ENCODE peak calls at places on chromosomes 11 and 22, in seven cellular contexts. S, P, U, Z, A, T and I are unnamed samples.
A peak's percentile ranks its signal among the peaks of the same experiment; 100 is the strongest.

GRCh38 chr11:60857378-60858232 is 1.9 kb upstream of the PTGDR2 start:
- DNase-seq in S (no peak), P (peak; percentile 65), U (no peak), Z (no peak), A (no peak), T (no peak), I (peak; percentile 32)

GRCh38 chr11:43941257-43941879 is 1.1 kb upstream of the C11orf96 start:
- DNase-seq in S (no peak), P (peak; percentile 39), U (peak; percentile 32), Z (no peak), A (no peak), T (no peak), I (no peak)

GRCh38 chr22:20946080-20946986 is 20.7 kb upstream of the AIFM3 start:
- DNase-seq in S (no peak), P (peak; percentile 34), U (no peak), Z (no peak), A (no peak), T (no peak), I (no peak)

GRCh38 chr22:41775976-41776375 is 24.5 kb upstream of the CCDC134 start:
- DNase-seq in S (no peak), P (no peak), U (no peak), Z (no peak), A (no peak), T (no peak), I (peak; percentile 24)

GRCh38 chr11:77071671-77072605 is 5.2 kb downstream of the CAPN5 start:
- DNase-seq in S (no peak), P (peak; percentile 37), U (peak; percentile 12), Z (no peak), A (no peak), T (no peak), I (no peak)

GRCh38 chr22:46577361-46578249 is 40.2 kb upstream of the CELSR1 start:
- DNase-seq in S (no peak), P (no peak), U (no peak), Z (no peak), A (no peak), T (peak; percentile 63), I (peak; percentile 86)

GRCh38 chr11:112255075-112255739 is 5.5 kb downstream of the PLET1 start:
- DNase-seq in S (no peak), P (peak; percentile 88), U (no peak), Z (no peak), A (no peak), T (no peak), I (no peak)

GRCh38 chr11:75867778-75868374 is 52.9 kb downstream of the UVRAG start:
- DNase-seq in S (no peak), P (peak; percentile 62), U (peak; percentile 47), Z (peak; percentile 29), A (peak; percentile 24), T (no peak), I (no peak)

GRCh38 chr11:32891657-32892354 is 805 bp upstream of the QSER1 start:
- DNase-seq in S (no peak), P (no peak), U (no peak), Z (no peak), A (no peak), T (no peak), I (no peak)

GRCh38 chr11:4071828-4072421 is 22.7 kb upstream of the RRM1 start:
- DNase-seq in S (no peak), P (no peak), U (no peak), Z (no peak), A (no peak), T (no peak), I (no peak)

GRCh38 chr22:35604671-35605457 is 12.3 kb downstream of the MB start:
- DNase-seq in S (no peak), P (no peak), U (no peak), Z (no peak), A (no peak), T (peak; percentile 23), I (no peak)

GRCh38 chr22:23457586-23457985 is 122.5 kb downstream of the IGLL1 start:
- DNase-seq in S (no peak), P (no peak), U (no peak), Z (no peak), A (no peak), T (no peak), I (no peak)

GRCh38 chr11:37905707-37906417 is 1307.8 kb upstream of the RAG2 start:
- DNase-seq in S (no peak), P (no peak), U (no peak), Z (no peak), A (no peak), T (no peak), I (no peak)

GRCh38 chr11:14299921-14300320 is 59.1 kb downstream of the RRAS2 start:
- DNase-seq in S (no peak), P (no peak), U (no peak), Z (no peak), A (no peak), T (no peak), I (no peak)

GRCh38 chr11:11010624-11011127 is 152.8 kb upstream of the ZBED5 start:
- DNase-seq in S (no peak), P (peak; percentile 1), U (no peak), Z (peak; percentile 27), A (no peak), T (no peak), I (no peak)

GRCh38 chr22:34283844-34284243 is 363.6 kb upstream of the LARGE1 start:
- DNase-seq in S (no peak), P (no peak), U (no peak), Z (no peak), A (no peak), T (no peak), I (no peak)

GRCh38 chr11:59999732-60000131 is 17.2 kb upstream of the OOSP4B start:
- DNase-seq in S (no peak), P (no peak), U (no peak), Z (no peak), A (no peak), T (no peak), I (no peak)

DNA sequence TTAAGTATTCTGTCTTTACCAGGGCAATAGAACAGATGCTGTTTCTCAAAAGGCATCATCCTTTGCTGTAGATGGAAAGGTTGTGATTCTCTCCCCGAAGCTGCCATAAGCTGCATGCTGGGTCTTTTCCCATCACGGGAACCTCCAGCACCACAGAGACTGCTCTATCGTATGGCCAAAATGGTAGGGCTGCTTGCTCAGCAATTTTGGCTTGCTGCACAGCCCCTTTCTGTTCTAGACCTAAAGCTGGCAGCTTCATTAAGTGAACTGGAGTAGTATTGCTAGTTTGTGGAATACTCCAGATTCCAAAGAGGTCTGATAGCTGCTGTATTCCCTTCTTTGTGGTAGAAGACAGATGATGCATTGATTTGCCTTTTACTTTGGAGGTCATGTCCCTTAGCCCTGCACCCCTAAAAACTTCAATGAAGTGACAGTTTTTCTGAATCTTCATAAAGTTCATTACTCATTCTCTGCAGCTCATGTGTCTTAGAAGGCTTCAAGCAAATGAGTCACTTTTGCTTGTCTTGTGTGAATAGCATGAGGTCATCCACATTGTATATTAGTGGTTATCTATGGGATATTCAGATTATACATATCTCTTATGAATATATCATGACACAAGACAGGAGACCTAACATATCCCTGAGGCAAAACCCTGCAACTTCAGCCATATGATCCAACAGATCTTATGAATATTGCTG is 245.3 kb downstream of the FAM76B start:
- DNase-seq in S (no peak), P (peak; percentile 57), U (no peak), Z (no peak), A (no peak), T (no peak), I (no peak)
- TF ChIP-seq POLR2A in S (no peak), P (no peak), U (no peak), Z (no peak), A (no peak), T (no peak), I (no peak)

GRCh38 chr11:108207683-108208060 is 14.8 kb downstream of the NPAT start:
- DNase-seq in S (no peak), P (no peak), U (no peak), Z (no peak), A (no peak), T (no peak), I (no peak)
- TF ChIP-seq POLR2A in S (no peak), P (no peak), U (no peak), Z (no peak), A (no peak), T (no peak), I (no peak)

GRCh38 chr11:27040302-27041115 is at the start of gene BBOX1:
- DNase-seq in S (no peak), P (no peak), U (no peak), Z (peak; percentile 29), A (no peak), T (no peak), I (no peak)

GRCh38 chr11:27039873-27040272 is 742 bp upstream of the BBOX1 start:
- DNase-seq in S (no peak), P (no peak), U (no peak), Z (no peak), A (no peak), T (no peak), I (no peak)

GRCh38 chr11:27046956-27047355 is 6.3 kb downstream of the BBOX1 start:
- DNase-seq in S (no peak), P (no peak), U (no peak), Z (peak; percentile 36), A (no peak), T (no peak), I (no peak)

DNA sequence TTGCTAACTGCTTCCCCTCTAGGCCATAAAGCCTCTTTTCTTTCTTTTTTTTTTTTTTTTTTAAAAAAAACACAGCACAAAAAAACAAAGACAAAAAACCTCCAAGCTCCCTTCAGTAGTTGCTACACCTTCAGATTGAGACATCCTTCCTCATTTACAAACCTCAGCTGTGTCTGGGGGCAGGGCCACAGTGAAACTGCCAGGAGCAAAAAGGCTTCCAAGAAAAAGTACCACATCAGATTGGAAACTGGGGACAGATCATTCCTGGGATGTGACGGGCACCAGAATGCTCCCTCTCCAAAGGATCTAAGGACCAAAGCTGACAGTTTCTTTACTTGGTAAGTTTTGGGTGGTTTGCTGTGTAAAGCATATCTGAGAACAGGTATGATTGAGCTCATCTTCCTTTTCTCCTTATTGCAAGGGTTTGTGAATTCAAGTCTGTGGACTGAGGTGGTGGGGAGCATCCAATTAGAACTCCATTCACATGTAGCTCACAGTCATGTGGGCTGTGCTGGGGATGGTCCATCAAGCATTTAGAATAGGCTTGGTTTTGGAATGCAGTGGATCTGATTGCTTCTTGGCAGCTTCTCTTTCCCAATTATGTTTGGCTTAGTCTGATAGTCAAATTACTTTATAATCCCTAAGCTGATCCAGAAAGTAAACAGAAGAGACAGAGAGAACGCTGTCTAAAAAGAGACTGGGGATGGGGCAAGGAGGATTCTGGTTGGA is 690 bp downstream of the BBOX1 start:
- DNase-seq in S (no peak), P (no peak), U (no peak), Z (no peak), A (no peak), T (no peak), I (no peak)
- TF ChIP-seq POLR2A in S (no peak), P (no peak), U (no peak), Z (no peak), A (no peak), T (no peak), I (no peak)

GRCh38 chr22:22424210-22424800 is 84.2 kb downstream of the ZNF280B start:
- DNase-seq in S (no peak), P (no peak), U (no peak), Z (no peak), A (no peak), T (no peak), I (no peak)

GRCh38 chr22:22425366-22425765 is 83.2 kb downstream of the ZNF280B start:
- DNase-seq in S (no peak), P (no peak), U (no peak), Z (no peak), A (no peak), T (no peak), I (no peak)

GRCh38 chr22:22427542-22428065 is 80.9 kb downstream of the ZNF280B start:
- DNase-seq in S (no peak), P (no peak), U (no peak), Z (no peak), A (no peak), T (no peak), I (no peak)

GRCh38 chr22:22424956-22425355 is 83.6 kb downstream of the ZNF280B start:
- DNase-seq in S (no peak), P (no peak), U (no peak), Z (no peak), A (no peak), T (no peak), I (no peak)

GRCh38 chr22:22425783-22426624 is 82.5 kb downstream of the ZNF280B start:
- DNase-seq in S (no peak), P (no peak), U (no peak), Z (no peak), A (no peak), T (no peak), I (no peak)
- TF ChIP-seq POLR2A in S (no peak), P (no peak), U (no peak), Z (no peak), A (no peak), T (no peak), I (no peak)